ENCODE peak calls at places on chromosomes 6 and 20, in four cellular contexts. K is GM04504, P is neural progenitor cell, V is GM20000. T is an unnamed sample.

GRCh38 chr20:10902174-10902573 is 228.4 kb upstream of the JAG1 start:
- DNase-seq in K (no peak), P (no peak), V (no peak), T (no peak)

GRCh38 chr20:9743871-9744270 is 95.0 kb downstream of the PAK5 start:
- DNase-seq in V (no peak), P (no peak), K (no peak), T (no peak)

GRCh38 chr20:45969712-45970634 is 2.0 kb downstream of the ZNF335 start:
- DNase-seq in K (no peak), P (peak; percentile 80), V (peak; percentile 55), T (no peak)

GRCh38 chr6:47241742-47242482 is 67.8 kb downstream of the TNFRSF21 start:
- DNase-seq in V (no peak), P (no peak), K (no peak), T (no peak)

GRCh38 chr6:109292420-109292819 is 89.8 kb downstream of the CD164 start:
- DNase-seq in K (no peak), P (no peak), V (no peak), T (no peak)

GRCh38 chr6:170039156-170040114 is 251.4 kb downstream of the DLL1 start:
- DNase-seq in K (no peak), P (no peak), V (no peak), T (no peak)

GRCh38 chr20:21096321-21097043 is 9.7 kb downstream of the LINC00237 start:
- DNase-seq in P (peak; percentile 54), K (no peak), V (peak; percentile 18), T (peak; percentile 4)

GRCh38 chr6:30463651-30464618 is 25.4 kb upstream of the HLA-E start:
- DNase-seq in V (no peak), K (no peak), P (no peak), T (no peak)

GRCh38 chr6:13712485-13712990 is 903 bp upstream of the RANBP9 start:
- DNase-seq in P (no peak), K (no peak), V (peak; percentile 45), T (no peak)

GRCh38 chr6:165245287-165245686 is 64.1 kb downstream of the C6orf118 start:
- DNase-seq in P (peak; percentile 27), K (no peak), V (no peak), T (no peak)

GRCh38 chr6:43814111-43814510 is 44.1 kb downstream of the VEGFA start:
- DNase-seq in V (no peak), P (no peak), K (no peak), T (no peak)

GRCh38 chr20:46378390-46379009 is 27.9 kb downstream of the ELMO2 start:
- DNase-seq in P (no peak), K (no peak), V (no peak), T (no peak)

GRCh38 chr6:122609881-122610689 is at the start of gene PKIB:
- DNase-seq in V (peak; percentile 71), K (peak; percentile 10), P (peak; percentile 85), T (peak; percentile 2)

GRCh38 chr20:49990310-49990720 is 7.5 kb downstream of the SNAI1 start:
- DNase-seq in V (no peak), K (no peak), P (peak; percentile 31), T (no peak)

GRCh38 chr20:24681634-24682495 is 212.4 kb downstream of the SYNDIG1 start:
- DNase-seq in K (no peak), P (no peak), V (no peak), T (no peak)

GRCh38 chr6:412146-412886 is 20.8 kb downstream of the IRF4 start:
- DNase-seq in K (no peak), P (no peak), V (no peak), T (no peak)

GRCh38 chr6:62570372-62570771 is 284.3 kb upstream of the KHDRBS2 start:
- DNase-seq in V (no peak), P (no peak), K (no peak), T (no peak)

GRCh38 chr6:9405825-9406224 is 970.5 kb upstream of the SLC35B3 start:
- DNase-seq in K (no peak), P (no peak), V (no peak), T (no peak)

GRCh38 chr20:53413188-53413631 is 180.4 kb downstream of the ZNF217 start:
- DNase-seq in V (peak; percentile 86), K (no peak), P (peak; percentile 67), T (peak; percentile 17)

GRCh38 chr20:48313346-48313745 is 514.5 kb downstream of the PREX1 start:
- DNase-seq in V (no peak), P (no peak), K (no peak), T (no peak)

GRCh38 chr6:26651382-26651781 is 8.2 kb downstream of the ZNF322 start:
- DNase-seq in P (no peak), K (no peak), V (no peak), T (no peak)

GRCh38 chr20:24622856-24623255 is 153.4 kb downstream of the SYNDIG1 start:
- DNase-seq in K (no peak), P (no peak), V (no peak), T (no peak)

GRCh38 chr6:54285595-54285994 is 22.6 kb upstream of the TINAG start:
- DNase-seq in V (no peak), K (no peak), P (no peak), T (no peak)

GRCh38 chr6:148455225-148455624 is 112.6 kb downstream of the SASH1 start:
- DNase-seq in K (no peak), P (no peak), V (no peak), T (no peak)

GRCh38 chr20:44407402-44408184 is 52.1 kb downstream of the HNF4A start:
- DNase-seq in P (no peak), K (no peak), V (no peak), T (no peak)

GRCh38 chr6:157596886-157597285 is 215.9 kb downstream of the ZDHHC14 start:
- DNase-seq in V (no peak), K (no peak), P (no peak), T (no peak)

GRCh38 chr6:16236009-16236501 is 2.3 kb upstream of the GMPR start:
- DNase-seq in V (no peak), P (no peak), K (no peak), T (no peak)

GRCh38 chr20:9215539-9215938 is 146.7 kb downstream of the PLCB4 start:
- DNase-seq in V (no peak), K (no peak), P (peak; percentile 5), T (no peak)

GRCh38 chr20:17533396-17533795 is 2.2 kb upstream of the BFSP1 start:
- DNase-seq in P (peak; percentile 71), V (peak; percentile 45), K (no peak), T (no peak)

GRCh38 chr6:81049425-81050042 is 702.9 kb downstream of the TENT5A start:
- DNase-seq in K (no peak), V (no peak), P (no peak), T (no peak)

T was measured in Panc1.